ENCODE peak calls at places on chromosomes 6 and 20, in five cellular contexts. U, A, R, C and P are unnamed samples.
A peak's percentile ranks its signal among the peaks of the same experiment; 100 is the strongest.

GRCh38 chr6:93454533-93454932 is 35.2 kb upstream of the EPHA7 start:
- DNase-seq in U (peak; percentile 59), A (no peak), C (no peak), R (no peak), P (no peak)

GRCh38 chr20:17571967-17572638 is 2.2 kb downstream of the DSTN start:
- DNase-seq in A (peak; percentile 28), U (no peak), R (peak; percentile 36), C (peak; percentile 16), P (no peak)

GRCh38 chr20:58084966-58085365 is 143.5 kb downstream of the ANKRD60 start:
- DNase-seq in U (no peak), A (no peak), C (no peak), R (peak; percentile 92), P (peak; percentile 16)

GRCh38 chr6:74752303-74752702 is 453.6 kb downstream of the COL12A1 start:
- DNase-seq in R (no peak), U (peak; percentile 4), A (no peak), C (no peak), P (no peak)

GRCh38 chr20:62804021-62804631 is 509 bp upstream of the OGFR start:
- DNase-seq in U (no peak), A (peak; percentile 61), C (no peak), R (no peak), P (no peak)

GRCh38 chr6:107511410-107512070 is 21.6 kb downstream of the SOBP start:
- DNase-seq in U (no peak), C (no peak), R (no peak), A (no peak), P (no peak)

GRCh38 chr20:61874421-61875068 is 191.1 kb downstream of the TAF4 start:
- DNase-seq in A (peak; percentile 7), U (peak; percentile 78), C (no peak), R (peak; percentile 75), P (peak; percentile 28)

GRCh38 chr20:36875702-36876472 is at the start of gene TLDC2:
- DNase-seq in C (peak; percentile 31), R (no peak), A (no peak), U (no peak), P (peak; percentile 78)

GRCh38 chr6:154543638-154544037 is 33.2 kb upstream of the CNKSR3 start:
- DNase-seq in U (no peak), R (no peak), C (no peak), A (no peak), P (no peak)

GRCh38 chr20:2421247-2421646 is 40.5 kb downstream of the TGM6 start:
- DNase-seq in C (no peak), A (no peak), U (no peak), R (peak; percentile 51), P (no peak)

GRCh38 chr6:116557863-116558262 is 4.3 kb downstream of the CALHM4 start:
- DNase-seq in A (no peak), U (peak; percentile 27), R (peak; percentile 94), C (no peak), P (peak; percentile 63)

GRCh38 chr20:10476319-10476724 is 41.2 kb downstream of the SLX4IP start:
- DNase-seq in U (no peak), C (peak; percentile 63), R (peak; percentile 80), A (peak; percentile 62), P (no peak)

GRCh38 chr20:10481671-10482070 is 46.6 kb downstream of the SLX4IP start:
- DNase-seq in C (no peak), U (no peak), A (no peak), R (no peak), P (no peak)

GRCh38 chr20:10478205-10478604 is 43.1 kb downstream of the SLX4IP start:
- DNase-seq in U (no peak), R (no peak), A (no peak), C (no peak), P (no peak)

GRCh38 chr20:10475225-10475624 is 40.1 kb downstream of the SLX4IP start:
- DNase-seq in R (no peak), U (no peak), A (no peak), C (no peak), P (no peak)

DNA sequence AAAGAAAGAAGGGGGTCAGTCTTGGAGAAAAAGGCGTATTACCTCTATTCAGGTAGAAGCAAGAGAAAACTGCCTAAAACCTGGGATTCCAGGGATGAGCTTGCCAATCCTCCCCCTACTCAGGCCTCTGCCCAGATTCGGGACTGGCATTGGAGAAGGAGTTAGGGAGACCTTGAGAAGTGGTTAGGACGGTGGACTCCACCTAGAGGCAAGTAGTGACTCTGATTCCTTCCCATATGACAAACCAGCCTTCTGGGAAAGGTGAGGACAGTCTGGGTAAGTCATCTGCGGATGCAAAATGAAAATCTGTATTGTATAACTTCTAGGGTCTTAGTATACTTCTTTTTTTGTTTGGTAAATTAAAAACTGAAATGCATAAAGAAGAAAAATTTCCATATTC is 43.8 kb downstream of the SLX4IP start:
- DNase-seq in U (no peak), C (no peak), A (no peak), R (no peak), P (no peak)
- TF ChIP-seq CTCF in U (peak; percentile 47), C (no peak), A (no peak), R (peak; percentile 40), P (no peak)

DNA sequence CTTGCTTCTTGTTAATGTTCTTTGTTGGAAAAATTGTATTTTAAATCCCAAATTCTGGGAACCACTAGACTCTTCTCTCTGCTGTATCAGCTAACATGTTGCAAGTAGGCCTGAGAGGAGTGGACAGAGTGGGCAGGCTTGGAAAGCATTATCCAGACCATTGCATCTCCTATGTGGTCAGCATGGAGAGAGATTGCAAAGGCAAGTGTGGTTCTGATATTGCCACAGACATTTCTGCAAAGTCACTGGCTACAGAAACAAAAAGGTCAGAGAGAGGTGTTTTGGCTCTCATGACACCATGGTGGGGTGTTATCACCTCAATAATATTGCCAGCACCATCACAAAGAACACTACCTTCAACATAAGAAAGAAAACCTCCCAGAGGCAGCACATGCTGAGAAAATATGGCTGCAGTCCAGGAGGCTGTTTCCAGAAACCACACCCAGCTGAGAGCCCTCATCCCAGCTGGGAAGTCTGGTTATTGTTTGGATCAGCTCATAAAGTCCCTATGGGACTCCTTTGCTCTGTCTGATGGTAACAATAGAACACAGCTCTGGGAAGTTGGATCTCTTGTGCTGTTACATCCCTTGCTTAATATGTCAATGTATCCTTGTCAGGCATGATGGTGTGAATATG is 78.2 kb upstream of the TBX18 start:
- DNase-seq in C (no peak), R (no peak), A (no peak), U (no peak), P (peak; percentile 23)
- TF ChIP-seq EZH2phosphoT487 in C (no peak), R (no peak), A (no peak), U (no peak), P (no peak)

GRCh38 chr20:40710608-40711007 is 21.6 kb upstream of the MAFB start:
- DNase-seq in R (no peak), U (no peak), A (no peak), C (no peak), P (no peak)

GRCh38 chr20:40704828-40705227 is 15.8 kb upstream of the MAFB start:
- DNase-seq in A (no peak), C (no peak), R (no peak), U (no peak), P (no peak)

GRCh38 chr20:40703981-40704530 is 15.0 kb upstream of the MAFB start:
- DNase-seq in A (no peak), U (no peak), R (no peak), C (no peak), P (no peak)

GRCh38 chr20:40705413-40705812 is 16.4 kb upstream of the MAFB start:
- DNase-seq in U (no peak), C (no peak), A (no peak), R (no peak), P (no peak)

DNA sequence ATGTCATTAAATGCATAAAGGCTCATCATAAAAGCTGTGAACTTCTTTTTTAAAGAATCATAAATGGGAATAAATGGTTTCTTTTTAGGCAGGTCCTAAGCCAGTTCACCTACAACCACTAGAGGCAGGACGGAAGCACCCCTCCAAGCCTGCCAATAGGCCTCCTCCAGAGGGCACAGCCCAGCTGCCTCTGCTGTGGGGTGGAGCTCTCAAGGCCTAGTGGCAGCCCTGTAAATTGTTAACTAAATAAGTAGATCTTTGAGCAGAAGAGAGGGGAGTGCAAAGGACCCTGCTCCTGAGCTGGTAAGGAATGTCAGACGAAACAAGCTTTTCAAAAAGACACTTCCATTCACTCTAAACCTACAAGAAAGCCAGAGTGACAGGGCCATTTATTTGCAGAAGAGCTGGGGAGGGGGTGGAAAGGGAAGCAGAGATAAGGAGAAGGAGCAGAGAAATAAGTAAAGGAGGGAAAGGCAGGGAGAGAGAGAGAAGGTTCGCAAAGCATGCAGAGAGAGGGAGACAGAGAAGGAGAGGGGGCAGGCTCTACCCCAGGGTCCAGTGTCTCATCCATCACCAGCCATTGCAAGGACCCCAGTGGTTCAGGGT is 18.0 kb upstream of the MAFB start:
- DNase-seq in R (peak; percentile 5), C (no peak), A (peak; percentile 71), U (peak; percentile 85), P (peak; percentile 74)
- TF ChIP-seq CTCF in R (peak; percentile 24), C (peak; percentile 11), A (peak; percentile 73), U (peak; percentile 45), P (peak; percentile 26)

DNA sequence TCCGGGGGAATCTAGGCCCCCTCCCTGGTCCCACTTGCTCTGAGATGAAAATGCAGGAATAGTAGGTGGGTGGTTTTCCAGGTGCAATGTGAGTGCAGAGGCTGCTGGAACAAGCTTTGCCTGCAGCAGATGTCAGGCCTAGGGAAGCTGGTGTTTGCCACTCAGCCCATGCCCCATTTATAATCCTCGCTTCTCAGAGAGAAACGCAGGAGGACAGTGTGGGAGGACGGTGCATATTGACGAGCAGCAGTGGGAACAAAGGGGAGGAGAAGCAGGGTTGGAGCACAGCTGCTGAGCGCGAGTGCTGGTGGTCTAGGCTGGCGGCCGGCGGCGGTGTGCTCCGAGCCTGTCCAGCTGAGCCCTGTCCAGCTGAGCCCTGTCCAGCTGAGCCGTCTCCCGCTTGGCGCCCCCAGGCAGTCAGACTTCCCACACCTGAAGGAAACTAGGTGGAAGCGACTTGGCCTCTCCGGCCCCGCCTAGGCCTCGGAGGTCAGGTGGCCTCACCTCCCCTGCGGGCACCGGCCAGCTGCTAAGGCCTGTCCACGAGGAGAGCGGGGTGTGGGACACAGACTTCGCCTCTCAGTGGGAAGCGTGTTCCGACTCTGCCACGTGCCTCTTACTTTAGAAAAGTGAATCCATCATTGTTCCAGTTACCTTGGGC is 49.7 kb upstream of the FRMD1 start:
- DNase-seq in A (no peak), U (no peak), R (no peak), C (no peak), P (no peak)
- TF ChIP-seq EZH2phosphoT487 in A (no peak), U (no peak), R (no peak), C (no peak), P (no peak)

GRCh38 chr6:169121013-169121412 is 132.6 kb downstream of the THBS2 start:
- DNase-seq in U (no peak), C (no peak), A (no peak), R (no peak), P (no peak)
- TF ChIP-seq CTCF in U (peak; percentile 29), C (no peak), A (peak; percentile 53), R (no peak), P (no peak)

DNA sequence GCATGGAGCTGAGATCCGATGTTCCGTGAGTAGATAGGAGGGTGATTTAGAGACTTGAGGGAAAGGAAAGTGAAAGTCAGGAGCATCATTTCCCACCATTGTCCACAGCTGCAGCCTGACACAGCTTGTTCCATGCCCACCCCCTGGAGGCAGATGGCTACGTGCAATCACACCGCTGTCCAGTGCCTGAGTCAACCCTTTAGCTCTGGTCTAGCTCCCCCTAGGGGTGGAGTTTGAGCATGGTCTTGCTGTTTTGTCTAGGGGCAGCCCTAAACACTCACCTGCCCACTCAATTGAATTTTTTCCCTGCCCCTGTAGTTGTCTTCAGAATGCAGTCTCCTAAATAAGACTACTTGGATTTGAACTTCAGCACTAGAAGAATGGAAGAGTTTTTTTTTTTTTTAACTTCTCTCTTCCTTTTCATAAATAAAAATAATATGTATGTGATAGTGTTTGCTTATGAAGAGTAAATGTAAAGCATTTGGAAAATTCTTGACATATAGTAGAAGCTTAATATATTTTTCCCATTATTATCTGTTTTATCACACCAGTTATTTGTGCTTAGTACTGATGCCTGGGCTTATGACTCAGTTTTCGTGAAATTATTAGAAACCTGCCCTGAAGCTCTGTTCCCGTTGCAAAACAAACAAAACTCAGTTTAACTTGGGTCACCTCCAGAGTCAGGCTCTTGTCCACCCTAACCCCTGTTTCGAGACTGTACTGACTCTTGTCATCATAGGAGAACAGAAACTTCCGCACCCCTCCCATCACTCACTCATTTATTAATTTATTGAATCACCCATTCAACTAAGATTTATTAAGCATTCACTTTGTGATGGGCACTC is 814.8 kb downstream of the MAFB start:
- DNase-seq in R (peak; percentile 33), A (peak; percentile 52), C (peak; percentile 74), U (peak; percentile 96), P (peak; percentile 89)
- TF ChIP-seq EZH2phosphoT487 in R (no peak), A (no peak), C (no peak), U (no peak), P (no peak)